ENCODE peak calls at places on chromosomes 1 and 21, in seven cellular contexts. Z is heart right ventricle, A is dorsolateral prefrontal cortex, T is left ventricle myocardium inferior, P is fibroblast of villous mesenchyme, M is bronchial epithelial cell, O is RWPE1. N is an unnamed sample.

GRCh38 chr1:220890582-220890981 is 11.3 kb downstream of the HLX start:
- DNase-seq in T (no peak), O (no peak), Z (no peak), A (no peak), M (no peak), P (no peak), N (no peak)

GRCh38 chr1:7642781-7643180 is 128.3 kb upstream of the VAMP3 start:
- DNase-seq in P (no peak), T (no peak), M (no peak), Z (no peak), A (no peak), O (no peak), N (no peak)

GRCh38 chr21:35136586-35137254 is 87.6 kb upstream of the RUNX1 start:
- DNase-seq in A (no peak), M (peak; percentile 80), P (peak; percentile 41), O (peak; percentile 68), Z (no peak), T (no peak), N (no peak)

GRCh38 chr1:56915960-56916359 is 49.9 kb downstream of the C8B start:
- DNase-seq in M (peak; percentile 43), O (no peak), T (peak; percentile 25), A (no peak), Z (no peak), P (no peak), N (no peak)

GRCh38 chr1:103997631-103998030 is 247.9 kb downstream of the AMY1C start:
- DNase-seq in M (no peak), Z (no peak), T (no peak), O (no peak), P (no peak), A (no peak), N (no peak)

GRCh38 chr21:32888971-32889370 is 117.4 kb upstream of the PAXBP1 start:
- DNase-seq in A (no peak), P (no peak), Z (no peak), O (no peak), T (no peak), M (no peak), N (no peak)

GRCh38 chr1:200224315-200224714 is 185.5 kb downstream of the ZNF281 start:
- DNase-seq in A (no peak), Z (no peak), O (no peak), M (peak; percentile 44), T (no peak), P (peak; percentile 21), N (no peak)

GRCh38 chr1:186304982-186305949 is 69.8 kb downstream of the TPR start:
- DNase-seq in P (peak; percentile 21), A (no peak), O (peak; percentile 46), T (no peak), M (peak; percentile 45), Z (no peak), N (no peak)

GRCh38 chr1:212452323-212453155 is 19.8 kb downstream of the NENF start:
- DNase-seq in O (no peak), T (peak; percentile 53), Z (peak; percentile 82), P (peak; percentile 36), A (no peak), M (no peak), N (no peak)

GRCh38 chr1:55898191-55898590 is 681.2 kb downstream of the PLPP3 start:
- DNase-seq in M (peak; percentile 50), Z (no peak), O (peak; percentile 17), P (peak; percentile 96), A (no peak), T (no peak), N (no peak)

GRCh38 chr21:44547656-44548331 is 3.5 kb downstream of the KRTAP10-2 start:
- DNase-seq in T (no peak), O (no peak), Z (no peak), M (no peak), A (no peak), P (no peak), N (no peak)

GRCh38 chr1:145993618-145994390 is 2.6 kb downstream of the TXNIP start:
- DNase-seq in P (no peak), Z (no peak), A (no peak), O (no peak), T (no peak), M (no peak), N (no peak)

GRCh38 chr21:15406791-15407190 is 323.0 kb upstream of the USP25 start:
- DNase-seq in P (no peak), T (no peak), O (no peak), Z (no peak), M (no peak), A (no peak), N (peak; percentile 15)

GRCh38 chr1:95257758-95258157 is 23.7 kb downstream of the RWDD3 start:
- DNase-seq in T (no peak), M (peak; percentile 81), Z (no peak), P (no peak), O (no peak), A (no peak), N (no peak)

GRCh38 chr21:28337319-28337718 is 655.4 kb downstream of the LTN1 start:
- DNase-seq in P (peak; percentile 77), O (peak; percentile 20), Z (no peak), A (no peak), M (peak; percentile 61), T (no peak), N (no peak)

GRCh38 chr1:184152502-184152901 is 101.0 kb downstream of the TSEN15 start:
- DNase-seq in Z (peak; percentile 65), M (no peak), O (no peak), A (no peak), P (peak; percentile 53), T (peak; percentile 34), N (no peak)

GRCh38 chr1:62590255-62590969 is 6.9 kb upstream of the ANGPTL3 start:
- DNase-seq in P (no peak), T (no peak), M (no peak), O (no peak), Z (no peak), A (no peak), N (no peak)

GRCh38 chr1:3417082-3417728 is 37.3 kb upstream of the ARHGEF16 start:
- DNase-seq in M (no peak), A (no peak), P (no peak), O (no peak), Z (no peak), T (no peak), N (no peak)

GRCh38 chr1:206507395-206508129 is at the start of gene RASSF5:
- DNase-seq in P (peak; percentile 66), O (peak; percentile 87), T (peak; percentile 86), M (no peak), A (peak; percentile 50), Z (peak; percentile 83), N (peak; percentile 75)

GRCh38 chr1:41411229-41411628 is 50.0 kb downstream of the FOXO6 start:
- DNase-seq in A (no peak), Z (no peak), M (peak; percentile 56), P (no peak), T (no peak), O (peak; percentile 72), N (no peak)

GRCh38 chr1:25090707-25091422 is 141.4 kb downstream of the SYF2 start:
- DNase-seq in P (no peak), Z (no peak), A (no peak), M (peak; percentile 5), O (peak; percentile 16), T (no peak), N (no peak)

GRCh38 chr1:224668991-224669390 is 52.9 kb downstream of the CNIH3 start:
- DNase-seq in P (peak; percentile 27), T (no peak), O (no peak), M (no peak), A (no peak), Z (no peak), N (no peak)

GRCh38 chr1:1874901-1875300 is 16.0 kb downstream of the GNB1 start:
- DNase-seq in M (no peak), A (no peak), T (no peak), P (no peak), Z (no peak), O (no peak), N (no peak)

GRCh38 chr1:203592156-203592555 is 34.5 kb upstream of the ATP2B4 start:
- DNase-seq in O (no peak), M (no peak), A (peak; percentile 69), P (no peak), Z (no peak), T (peak; percentile 20), N (peak; percentile 74)

GRCh38 chr1:86788300-86789206 is 84.2 kb downstream of the SH3GLB1 start:
- DNase-seq in P (peak; percentile 85), T (peak; percentile 19), O (peak; percentile 50), Z (no peak), A (no peak), M (peak; percentile 96), N (no peak)

GRCh38 chr21:25929859-25930520 is 195.2 kb downstream of the GABPA start:
- DNase-seq in Z (no peak), A (peak; percentile 65), O (peak; percentile 56), M (peak; percentile 89), T (no peak), P (peak; percentile 55), N (no peak)
- TF ChIP-seq CTCF in Z (no peak), A (peak; percentile 26), O (peak; percentile 10), M (peak; percentile 49), T (no peak), P (no peak), N (no peak)

GRCh38 chr1:23424171-23424959 is at the start of gene TCEA3:
- DNase-seq in A (no peak), P (peak; percentile 17), O (peak; percentile 25), Z (peak; percentile 68), M (no peak), T (peak; percentile 68), N (peak; percentile 44)
- TF ChIP-seq CTCF in A (no peak), P (no peak), O (no peak), Z (no peak), M (no peak), T (no peak), N (no peak)

DNA sequence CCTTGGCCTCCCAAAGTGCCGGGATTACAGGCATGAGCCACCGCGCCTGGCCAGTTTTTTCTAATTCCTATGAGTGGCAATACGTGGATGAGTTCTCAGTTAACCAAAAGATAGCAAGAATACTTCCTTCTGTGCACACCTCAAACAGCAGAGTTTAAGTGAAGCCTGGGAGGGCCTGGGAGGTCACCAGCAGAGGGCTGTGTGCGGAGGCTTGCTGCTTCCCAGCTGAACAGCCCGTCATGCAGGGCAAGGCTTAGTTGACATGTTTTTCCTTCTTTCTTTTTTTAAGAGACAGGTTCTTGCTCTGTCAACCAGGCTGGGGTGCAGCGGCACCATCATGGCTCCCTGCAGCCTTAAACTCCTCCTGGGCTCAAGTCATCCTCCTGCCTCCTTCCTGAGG is 17.8 kb downstream of the GNG4 start:
- DNase-seq in M (no peak), T (no peak), Z (no peak), A (no peak), P (no peak), O (no peak), N (no peak)
- TF ChIP-seq CTCF in M (no peak), T (no peak), Z (no peak), A (no peak), P (no peak), O (no peak), N (no peak)

GRCh38 chr21:38832664-38833063 is 26.9 kb downstream of the ETS2 start:
- DNase-seq in Z (no peak), T (no peak), A (no peak), P (no peak), M (no peak), O (no peak), N (no peak)

GRCh38 chr21:38831526-38832467 is 26.1 kb downstream of the ETS2 start:
- DNase-seq in O (peak; percentile 89), A (no peak), P (peak; percentile 100), Z (peak; percentile 71), M (peak; percentile 100), T (peak; percentile 48), N (no peak)

GRCh38 chr21:38830667-38831525 is 25.2 kb downstream of the ETS2 start:
- DNase-seq in Z (no peak), T (no peak), O (no peak), M (no peak), P (no peak), A (no peak), N (no peak)

GRCh38 chr21:38834725-38835124 is 29.0 kb downstream of the ETS2 start:
- DNase-seq in Z (no peak), T (no peak), A (no peak), P (no peak), M (no peak), O (no peak), N (no peak)

GRCh38 chr21:38833122-38833521 is 27.4 kb downstream of the ETS2 start:
- DNase-seq in O (no peak), T (no peak), A (no peak), Z (no peak), M (no peak), P (no peak), N (no peak)
- TF ChIP-seq CTCF in O (no peak), T (no peak), A (no peak), Z (no peak), M (peak; percentile 19), P (no peak), N (no peak)

N was measured in nephron progenitor cell.